ENCODE peak calls at places on chromosome 9, in eight cellular contexts. A is tibial artery; S is heart left ventricle; P is B cell; M is Daoy; I is prostate gland; Y is COR-L47; G is stimulated activated CD4-positive, alpha-beta T cell treated with anti-CD3 and anti-CD28 coated beads, Interleukin-2, amount 100 ng/mL, for 48 hours. J is an unnamed sample.

GRCh38 chr9:33858346-33858869 is 41.4 kb downstream of the UBE2R2 start:
- DNase-seq in A (no peak), S (no peak), P (no peak), M (peak; percentile 51), I (no peak), Y (no peak), G (no peak), J (no peak)

GRCh38 chr9:89967527-89967926 is 362.7 kb downstream of the GADD45G start:
- DNase-seq in A (no peak), S (no peak), P (no peak), M (no peak), I (no peak), Y (no peak), G (no peak), J (no peak)

GRCh38 chr9:94971378-94972131 is 245.1 kb downstream of the AOPEP start:
- DNase-seq in A (no peak), S (no peak), P (no peak), M (no peak), I (no peak), Y (no peak), G (no peak), J (no peak)

GRCh38 chr9:103872811-103873210 is 221.3 kb upstream of the SMC2 start:
- DNase-seq in A (no peak), S (no peak), P (no peak), M (no peak), I (no peak), Y (no peak), G (no peak), J (no peak)

GRCh38 chr9:37913480-37914153 is 9.7 kb upstream of the SLC25A51 start:
- DNase-seq in A (peak; percentile 75), S (peak; percentile 80), P (peak; percentile 83), M (peak; percentile 83), I (peak; percentile 82), Y (peak; percentile 84), G (peak; percentile 85), J (peak; percentile 52)

GRCh38 chr9:13569706-13570423 is 290.4 kb upstream of the MPDZ start:
- DNase-seq in A (no peak), S (no peak), P (no peak), M (peak; percentile 46), I (no peak), Y (no peak), G (no peak), J (no peak)

GRCh38 chr9:82406714-82407113 is 418.1 kb downstream of the SPATA31D1 start:
- DNase-seq in A (no peak), S (no peak), P (no peak), M (no peak), I (no peak), Y (no peak), G (no peak), J (no peak)

GRCh38 chr9:87276851-87277251 is 220.8 kb upstream of the DAPK1 start:
- DNase-seq in A (no peak), S (no peak), P (no peak), M (peak; percentile 84), I (no peak), Y (no peak), G (no peak), J (no peak)

GRCh38 chr9:19298601-19299000 is 68.1 kb downstream of the DENND4C start:
- DNase-seq in A (no peak), S (no peak), P (no peak), M (no peak), I (no peak), Y (no peak), G (no peak), J (no peak)

GRCh38 chr9:106753155-106753671 is 109.8 kb upstream of the ZNF462 start:
- DNase-seq in A (no peak), S (no peak), P (peak; percentile 26), M (peak; percentile 46), I (no peak), Y (no peak), G (no peak), J (no peak)

GRCh38 chr9:135051316-135052038 is 36.0 kb upstream of the OLFM1 start:
- DNase-seq in A (no peak), S (no peak), P (no peak), M (no peak), I (no peak), Y (no peak), G (no peak), J (no peak)

GRCh38 chr9:84271887-84272556 is 68.5 kb downstream of the SLC28A3 start:
- DNase-seq in A (no peak), S (no peak), P (no peak), M (no peak), I (no peak), Y (no peak), G (no peak), J (no peak)

GRCh38 chr9:104906441-104907277 is 21.3 kb downstream of the ABCA1 start:
- DNase-seq in A (peak; percentile 74), S (no peak), P (no peak), M (peak; percentile 10), I (no peak), Y (no peak), G (no peak), J (no peak)

GRCh38 chr9:17470015-17470414 is 108.9 kb upstream of the SH3GL2 start:
- DNase-seq in A (no peak), S (no peak), P (no peak), M (no peak), I (no peak), Y (no peak), G (no peak), J (no peak)